ENCODE peak calls at places on chromosomes 7 and 10, in seven cellular contexts. X is AG09319, N is endothelial cell, F is mammary epithelial cell, W is IMR-90, P is Peyer's patch, B is hepatocyte. M is an unnamed sample.

GRCh38 chr7:94971051-94971867 is 63.9 kb downstream of the PPP1R9A start:
- DNase-seq in F (no peak), W (no peak), P (no peak), B (no peak), N (no peak), X (no peak), M (no peak)

GRCh38 chr7:125089171-125089570 is 159.5 kb upstream of the POT1 start:
- DNase-seq in P (no peak), X (no peak), F (peak; percentile 72), N (no peak), W (no peak), B (no peak), M (no peak)

GRCh38 chr10:117596666-117597065 is 54.1 kb downstream of the EMX2 start:
- DNase-seq in X (no peak), N (no peak), B (peak; percentile 51), F (no peak), P (no peak), W (no peak), M (no peak)

GRCh38 chr10:97889461-97890265 is 40.0 kb downstream of the GOLGA7B start:
- DNase-seq in N (no peak), F (peak; percentile 87), P (no peak), B (peak; percentile 69), W (peak; percentile 28), X (peak; percentile 4), M (no peak)

GRCh38 chr7:91565499-91566331 is 301.5 kb downstream of the FZD1 start:
- DNase-seq in F (no peak), P (no peak), B (peak; percentile 17), W (no peak), N (no peak), X (no peak), M (no peak)

GRCh38 chr7:139808401-139808800 is 20.7 kb upstream of the TBXAS1 start:
- DNase-seq in X (no peak), P (no peak), B (no peak), N (no peak), W (no peak), F (no peak), M (no peak)

GRCh38 chr7:1532456-1533254 is 2.2 kb downstream of the MAFK start:
- DNase-seq in B (peak; percentile 93), W (peak; percentile 96), P (peak; percentile 78), N (no peak), F (peak; percentile 24), X (peak; percentile 70), M (no peak)

GRCh38 chr10:117464176-117464575 is 78.4 kb upstream of the EMX2 start:
- DNase-seq in P (no peak), X (no peak), N (no peak), B (no peak), F (no peak), W (no peak), M (no peak)

GRCh38 chr10:5508786-5509185 is 9.4 kb upstream of the CALML5 start:
- DNase-seq in W (no peak), P (no peak), N (no peak), F (no peak), B (no peak), X (no peak), M (no peak)

GRCh38 chr10:132388901-132389630 is 7.9 kb upstream of the PWWP2B start:
- DNase-seq in F (no peak), B (no peak), N (no peak), P (peak; percentile 15), X (no peak), W (no peak), M (no peak)

GRCh38 chr7:94142281-94142680 is 138.1 kb upstream of the BET1 start:
- DNase-seq in X (no peak), F (no peak), P (no peak), B (no peak), W (no peak), N (no peak), M (no peak)

GRCh38 chr10:88089498-88089897 is 226.1 kb downstream of the PTEN start:
- DNase-seq in W (no peak), X (no peak), N (no peak), F (no peak), B (no peak), P (no peak), M (no peak)

GRCh38 chr10:75513292-75513691 is 81.9 kb downstream of the LRMDA start:
- DNase-seq in N (no peak), F (no peak), X (no peak), B (no peak), P (no peak), W (no peak), M (no peak)

GRCh38 chr7:128431221-128431620 is 21.4 kb upstream of the IMPDH1 start:
- DNase-seq in W (no peak), N (no peak), P (no peak), B (no peak), F (no peak), X (no peak), M (no peak)

DNA sequence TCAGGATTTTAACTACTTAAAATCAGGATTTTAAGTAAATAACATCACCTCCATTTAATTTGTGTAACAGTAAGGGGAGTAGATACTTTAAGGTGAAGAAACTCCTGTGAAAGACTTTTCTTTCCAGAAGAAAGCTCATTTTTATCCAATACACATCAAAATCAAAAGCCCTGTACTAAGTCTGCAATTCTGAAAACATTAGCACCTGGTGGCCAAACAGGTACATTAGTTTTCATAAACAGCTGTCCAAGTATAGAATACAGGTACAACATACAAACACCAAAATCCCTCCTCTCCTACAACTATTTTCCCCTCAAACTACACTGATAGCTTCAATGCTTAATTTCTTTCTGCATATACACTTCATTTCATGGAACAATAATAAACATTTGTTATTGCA is 22.9 kb downstream of the FAM3C start:
- DNase-seq in N (no peak), B (no peak), W (no peak), F (no peak), X (no peak), P (no peak), M (no peak)
- TF ChIP-seq CTCF in N (peak; percentile 51), B (no peak), W (no peak), F (peak; percentile 21), X (no peak), P (peak; percentile 7), M (no peak)

GRCh38 chr10:92851003-92851402 is 2.7 kb downstream of the EXOC6 start:
- DNase-seq in F (no peak), X (no peak), B (no peak), N (no peak), W (no peak), P (no peak), M (no peak)

GRCh38 chr10:92848441-92849233 is at the start of gene EXOC6:
- DNase-seq in W (peak; percentile 74), F (peak; percentile 78), N (peak; percentile 75), X (peak; percentile 29), B (peak; percentile 92), P (peak; percentile 83), M (peak; percentile 43)

GRCh38 chr10:92850186-92850585 is 1.9 kb downstream of the EXOC6 start:
- DNase-seq in X (no peak), P (no peak), N (no peak), F (no peak), W (peak; percentile 65), B (no peak), M (no peak)

GRCh38 chr10:92849234-92849525 is 860 bp downstream of the EXOC6 start:
- DNase-seq in B (no peak), P (no peak), X (no peak), W (peak; percentile 30), N (no peak), F (peak; percentile 5), M (no peak)

GRCh38 chr10:92849576-92850090 is 1.3 kb downstream of the EXOC6 start:
- DNase-seq in W (no peak), B (no peak), N (no peak), P (no peak), F (no peak), X (no peak), M (no peak)
- TF ChIP-seq CTCF in W (no peak), B (no peak), N (no peak), P (no peak), F (no peak), X (no peak), M (no peak)

DNA sequence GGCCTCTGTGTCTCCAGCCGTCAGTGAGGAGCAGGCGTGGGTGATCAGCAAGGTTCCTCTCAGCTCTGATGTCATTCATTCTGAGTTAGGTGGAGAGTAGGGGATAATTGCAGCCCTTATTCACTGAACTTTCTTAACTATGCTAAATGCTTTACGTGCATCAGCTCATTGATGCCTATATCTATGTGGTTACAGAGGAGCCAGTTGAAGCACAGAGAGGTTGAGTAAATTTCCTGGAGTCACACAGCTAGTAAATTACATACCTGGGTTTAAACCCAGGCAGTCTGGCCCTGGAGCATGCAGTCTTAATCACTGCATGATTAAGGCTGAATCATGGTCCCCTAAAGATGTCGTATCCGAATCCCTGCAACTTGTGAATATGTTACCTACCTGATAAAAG is 99.6 kb downstream of the GRK5 start:
- DNase-seq in F (peak; percentile 44), N (no peak), P (no peak), W (peak; percentile 42), X (no peak), B (no peak), M (no peak)
- TF ChIP-seq CTCF in F (no peak), N (no peak), P (no peak), W (no peak), X (no peak), B (no peak), M (no peak)

GRCh38 chr10:116109881-116110280 is 163.1 kb downstream of the GFRA1 start:
- DNase-seq in F (no peak), B (no peak), X (no peak), P (no peak), W (no peak), N (no peak), M (no peak)
- TF ChIP-seq CTCF in F (no peak), B (no peak), X (no peak), P (no peak), W (no peak), N (no peak), M (no peak)

GRCh38 chr10:110881905-110882304 is 10.2 kb downstream of the PDCD4 start:
- DNase-seq in N (no peak), B (no peak), F (no peak), X (no peak), W (no peak), P (no peak), M (no peak)
- TF ChIP-seq CTCF in N (no peak), B (no peak), F (no peak), X (no peak), W (no peak), P (no peak), M (no peak)